ENCODE peak calls at places on chromosomes 4 and X, in seven cellular contexts. A is dorsolateral prefrontal cortex, I is K562, L is Peyer's patch, K is A549, U is right lobe of liver, P is AG04450. V is an unnamed sample.
A peak's percentile ranks its signal among the peaks of the same experiment; 100 is the strongest.

GRCh38 chr4:108483077-108483476 is 137.3 kb upstream of the RPL34 start:
- DNase-seq in U (no peak), P (no peak), A (no peak), I (no peak), L (no peak), K (no peak), V (no peak)

GRCh38 chr4:145722561-145722960 is 42.6 kb downstream of the C4orf51 start:
- DNase-seq in A (no peak), I (no peak), P (no peak), U (no peak), K (no peak), L (no peak), V (no peak)

GRCh38 chrX:153374426-153374825 is 26.7 kb downstream of the PNMA6E start:
- DNase-seq in I (no peak), U (no peak), L (no peak), P (no peak), K (no peak), A (no peak), V (no peak)

GRCh38 chr4:837772-838171 is 11.8 kb upstream of the CPLX1 start:
- DNase-seq in I (no peak), P (no peak), K (no peak), A (no peak), L (no peak), U (no peak), V (no peak)

GRCh38 chrX:99914676-99915075 is 495.4 kb downstream of the PCDH19 start:
- DNase-seq in K (peak; percentile 13), L (no peak), I (no peak), U (no peak), P (no peak), A (no peak), V (no peak)

GRCh38 chr4:139825523-139826014 is 159.9 kb downstream of the MGST2 start:
- DNase-seq in U (no peak), L (no peak), A (no peak), K (no peak), I (no peak), P (no peak), V (no peak)

GRCh38 chr4:166012129-166013078 is 139.4 kb downstream of the TLL1 start:
- DNase-seq in I (no peak), A (no peak), L (no peak), U (no peak), P (no peak), K (no peak), V (no peak)

GRCh38 chr4:189279188-189279587 is 661.5 kb upstream of the FRG1 start:
- DNase-seq in I (no peak), K (no peak), A (no peak), L (no peak), U (no peak), P (peak; percentile 90), V (no peak)

GRCh38 chr4:169410839-169411770 is 140.3 kb upstream of the SH3RF1 start:
- DNase-seq in K (peak; percentile 1), L (no peak), I (no peak), U (no peak), P (peak; percentile 16), A (no peak), V (peak; percentile 91)

GRCh38 chr4:98653006-98653405 is 5.4 kb downstream of the TSPAN5 start:
- DNase-seq in K (no peak), U (no peak), A (no peak), I (no peak), L (no peak), P (peak; percentile 37), V (peak; percentile 75)

GRCh38 chrX:110462957-110463356 is 104.3 kb downstream of the RTL9 start:
- DNase-seq in K (no peak), U (no peak), I (no peak), P (no peak), A (no peak), L (no peak), V (no peak)

GRCh38 chrX:136768469-136769084 is 12.2 kb downstream of the ARHGEF6 start:
- DNase-seq in U (no peak), I (peak; percentile 54), K (no peak), L (no peak), A (no peak), P (peak; percentile 30), V (peak; percentile 89)

GRCh38 chr4:94849901-94850300 is 92.1 kb downstream of the BMPR1B start:
- DNase-seq in L (no peak), A (no peak), P (no peak), U (no peak), K (no peak), I (no peak), V (no peak)

GRCh38 chr4:128371004-128371777 is 83.6 kb upstream of the PGRMC2 start:
- DNase-seq in A (no peak), I (no peak), K (no peak), P (no peak), U (no peak), L (no peak), V (no peak)

GRCh38 chr4:73867783-73868182 is 1.4 kb upstream of the CXCL1 start:
- DNase-seq in L (peak; percentile 52), K (peak; percentile 68), U (no peak), P (no peak), I (no peak), A (no peak), V (no peak)

GRCh38 chrX:122046226-122046625 is 998.8 kb downstream of the GLUD2 start:
- DNase-seq in P (no peak), K (no peak), I (no peak), A (no peak), L (no peak), U (no peak), V (no peak)

GRCh38 chr4:18664051-18664450 is 642.5 kb upstream of the LCORL start:
- DNase-seq in P (no peak), A (peak; percentile 45), L (no peak), K (no peak), I (no peak), U (no peak), V (no peak)

GRCh38 chr4:177411996-177412395 is 30.2 kb downstream of the AGA start:
- DNase-seq in L (no peak), K (no peak), I (no peak), A (no peak), U (no peak), P (no peak), V (no peak)

GRCh38 chrX:140298946-140299345 is 205.9 kb downstream of the SOX3 start:
- DNase-seq in P (no peak), L (no peak), K (no peak), A (no peak), U (no peak), I (no peak), V (no peak)

GRCh38 chrX:68503830-68504229 is 5.0 kb downstream of the YIPF6 start:
- DNase-seq in I (no peak), L (no peak), K (no peak), U (no peak), P (no peak), A (no peak), V (no peak)

GRCh38 chr4:164056426-164057142 is 562.1 kb downstream of the TMA16 start:
- DNase-seq in P (no peak), I (no peak), K (no peak), A (no peak), U (no peak), L (no peak), V (no peak)

GRCh38 chr4:77636902-77637301 is 31.3 kb downstream of the CXCL13 start:
- DNase-seq in L (no peak), K (peak; percentile 85), I (no peak), A (no peak), U (no peak), P (peak; percentile 16), V (peak; percentile 93)

GRCh38 chr4:161320377-161320776 is 843.4 kb downstream of the FSTL5 start:
- DNase-seq in U (peak; percentile 47), P (no peak), L (no peak), I (peak; percentile 1), K (peak; percentile 54), A (no peak), V (no peak)

DNA sequence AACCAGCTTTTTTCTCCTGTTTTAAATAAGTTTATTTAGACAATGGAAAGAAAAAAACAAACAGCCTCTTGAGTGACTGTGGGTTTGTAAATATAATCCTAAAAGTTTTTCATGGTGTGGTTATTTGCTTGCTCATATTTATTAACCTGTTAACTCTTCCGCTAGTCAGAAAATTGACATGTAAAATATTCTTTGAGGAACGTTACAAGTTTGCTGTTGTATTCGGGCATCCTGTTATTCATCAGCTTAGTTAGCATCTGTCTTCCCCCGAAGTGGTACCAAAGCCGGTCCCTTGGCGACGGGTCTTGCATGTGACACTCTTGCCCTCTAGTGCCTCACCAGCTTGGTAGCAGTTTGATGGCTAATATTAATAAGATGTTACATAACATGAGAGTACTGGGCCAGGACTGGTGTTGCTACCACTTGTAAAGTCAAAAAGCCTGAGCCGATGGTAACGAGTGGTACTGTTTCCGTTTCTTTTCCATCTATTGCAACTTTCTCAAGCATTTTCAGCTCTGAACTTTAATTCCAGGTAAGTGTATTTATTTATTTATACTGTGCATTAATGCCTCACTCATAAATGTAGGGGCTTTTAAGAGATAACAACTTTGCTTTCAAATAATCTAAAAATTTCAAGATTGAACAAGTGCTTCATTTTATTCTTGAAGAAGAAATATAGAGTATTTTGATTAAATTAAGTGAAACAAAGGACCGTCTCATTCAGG is at the start of gene NDST3:
- DNase-seq in L (no peak), I (no peak), K (peak; percentile 75), P (no peak), A (peak; percentile 73), U (peak; percentile 60), V (peak; percentile 34)
- H3K27ac ChIP-seq in L (no peak within 1 kb of the TSS), I (no peak within 1 kb of the TSS), K (peak within 1 kb of the TSS; percentile 30), P (no peak within 1 kb of the TSS), A (peak within 1 kb of the TSS; percentile 48), U (no peak within 1 kb of the TSS), V (no peak within 1 kb of the TSS)

GRCh38 chrX:40099046-40099968 is 1.5 kb upstream of the BCOR start:
- DNase-seq in L (peak; percentile 63), I (peak; percentile 33), A (no peak), P (no peak), U (peak; percentile 55), K (no peak), V (no peak)

GRCh38 chrX:40100141-40100536 is 2.4 kb upstream of the BCOR start:
- DNase-seq in L (no peak), I (no peak), A (no peak), U (no peak), P (no peak), K (no peak), V (no peak)

GRCh38 chrX:40102393-40103381 is 4.9 kb upstream of the BCOR start:
- DNase-seq in L (no peak), P (no peak), A (no peak), K (no peak), I (no peak), U (no peak), V (no peak)

GRCh38 chrX:40101430-40101802 is 3.7 kb upstream of the BCOR start:
- DNase-seq in L (no peak), U (no peak), K (no peak), P (no peak), I (no peak), A (no peak), V (no peak)

GRCh38 chrX:40100537-40101429 is 3.0 kb upstream of the BCOR start:
- DNase-seq in I (no peak), A (no peak), K (no peak), U (no peak), L (no peak), P (no peak), V (no peak)
- H3K4me3 ChIP-seq in I (peak overlapping the region; percentile 34), A (no peak overlapping the region), K (no peak overlapping the region), U (no peak overlapping the region), L (no peak overlapping the region), P (no peak overlapping the region), V (no peak overlapping the region)

GRCh38 chr4:8886625-8887406 is 15.2 kb upstream of the HMX1 start:
- DNase-seq in A (no peak), I (peak; percentile 51), P (no peak), L (no peak), K (no peak), U (no peak), V (no peak)
- TF ChIP-seq CTCF in A (no peak), I (peak; percentile 33), P (peak; percentile 19), L (peak; percentile 12), K (peak; percentile 18), U (no peak), V (peak; percentile 46)

GRCh38 chrX:154401045-154401799 is 3.0 kb downstream of the RPL10 start:
- DNase-seq in I (no peak), U (peak; percentile 70), L (no peak), P (no peak), A (no peak), K (peak; percentile 57), V (no peak)
- H3K27ac ChIP-seq in I (peak overlapping the region; percentile 48), U (no peak overlapping the region), L (no peak overlapping the region), P (no peak overlapping the region), A (no peak overlapping the region), K (no peak overlapping the region), V (no peak overlapping the region)